ENCODE peak calls at places on chromosomes 4 and X, in eight cellular contexts. One of them, this sample, is unnamed.

GRCh38 chrX:12975999-12976558 is 1.2 kb downstream of the TMSB4X start:
- DNase-seq in tibial nerve: no peak
- DNase-seq in GM23248: peak
- DNase-seq in trophoblast cell: peak
- DNase-seq in heart left ventricle: no peak
- DNase-seq in spleen: peak
- DNase-seq in A549: peak
- DNase-seq in prostate gland: no peak
- DNase-seq in this sample: no peak

GRCh38 chr4:87865288-87865687 is 32.5 kb downstream of the MEPE start:
- DNase-seq in tibial nerve: no peak
- DNase-seq in GM23248: no peak
- DNase-seq in trophoblast cell: no peak
- DNase-seq in heart left ventricle: no peak
- DNase-seq in spleen: no peak
- DNase-seq in A549: peak
- DNase-seq in prostate gland: no peak
- DNase-seq in this sample: no peak

GRCh38 chr4:130073145-130073790 is 977.3 kb downstream of the C4orf33 start:
- DNase-seq in tibial nerve: no peak
- DNase-seq in GM23248: no peak
- DNase-seq in trophoblast cell: no peak
- DNase-seq in heart left ventricle: no peak
- DNase-seq in spleen: no peak
- DNase-seq in A549: no peak
- DNase-seq in prostate gland: no peak
- DNase-seq in this sample: no peak

GRCh38 chrX:10755477-10756334 is 135.3 kb upstream of the MID1 start:
- DNase-seq in tibial nerve: no peak
- DNase-seq in GM23248: peak
- DNase-seq in trophoblast cell: peak
- DNase-seq in heart left ventricle: no peak
- DNase-seq in spleen: no peak
- DNase-seq in A549: peak
- DNase-seq in prostate gland: peak
- DNase-seq in this sample: no peak

GRCh38 chr4:121228851-121229250 is 64.7 kb upstream of the TNIP3 start:
- DNase-seq in tibial nerve: no peak
- DNase-seq in GM23248: no peak
- DNase-seq in trophoblast cell: no peak
- DNase-seq in heart left ventricle: no peak
- DNase-seq in spleen: no peak
- DNase-seq in A549: no peak
- DNase-seq in prostate gland: no peak
- DNase-seq in this sample: no peak

GRCh38 chrX:123720486-123720885 is 12.4 kb downstream of the THOC2 start:
- DNase-seq in tibial nerve: no peak
- DNase-seq in GM23248: no peak
- DNase-seq in trophoblast cell: no peak
- DNase-seq in heart left ventricle: no peak
- DNase-seq in spleen: no peak
- DNase-seq in A549: peak
- DNase-seq in prostate gland: no peak
- DNase-seq in this sample: no peak

GRCh38 chr4:52995341-52996030 is 133.4 kb downstream of the RASL11B start:
- DNase-seq in tibial nerve: no peak
- DNase-seq in GM23248: peak
- DNase-seq in trophoblast cell: no peak
- DNase-seq in heart left ventricle: no peak
- DNase-seq in spleen: no peak
- DNase-seq in A549: no peak
- DNase-seq in prostate gland: no peak
- DNase-seq in this sample: no peak

GRCh38 chrX:48540015-48540350 is 469 bp downstream of the TBC1D25 start:
- DNase-seq in tibial nerve: peak
- DNase-seq in GM23248: peak
- DNase-seq in trophoblast cell: no peak
- DNase-seq in heart left ventricle: peak
- DNase-seq in spleen: no peak
- DNase-seq in A549: no peak
- DNase-seq in prostate gland: peak
- DNase-seq in this sample: no peak

GRCh38 chrX:69614896-69615295 is 1.0 kb upstream of the EDA start:
- DNase-seq in tibial nerve: no peak
- DNase-seq in GM23248: no peak
- DNase-seq in trophoblast cell: no peak
- DNase-seq in heart left ventricle: peak
- DNase-seq in spleen: no peak
- DNase-seq in A549: no peak
- DNase-seq in prostate gland: no peak
- DNase-seq in this sample: no peak

GRCh38 chr4:1345905-1346780 is 865 bp upstream of the UVSSA start:
- DNase-seq in tibial nerve: no peak
- DNase-seq in GM23248: peak
- DNase-seq in trophoblast cell: peak
- DNase-seq in heart left ventricle: peak
- DNase-seq in spleen: peak
- DNase-seq in A549: peak
- DNase-seq in prostate gland: peak
- DNase-seq in this sample: no peak

GRCh38 chrX:9940397-9940796 is 26.8 kb upstream of the CLDN34 start:
- DNase-seq in tibial nerve: no peak
- DNase-seq in GM23248: peak
- DNase-seq in trophoblast cell: peak
- DNase-seq in heart left ventricle: no peak
- DNase-seq in spleen: no peak
- DNase-seq in A549: peak
- DNase-seq in prostate gland: no peak
- DNase-seq in this sample: no peak

GRCh38 chrX:40090050-40090804 is 7.5 kb downstream of the BCOR start:
- DNase-seq in tibial nerve: no peak
- DNase-seq in GM23248: peak
- DNase-seq in trophoblast cell: no peak
- DNase-seq in heart left ventricle: peak
- DNase-seq in spleen: peak
- DNase-seq in A549: no peak
- DNase-seq in prostate gland: peak
- DNase-seq in this sample: no peak
- H3K4me3 ChIP-seq in tibial nerve: peak
- H3K4me3 ChIP-seq in GM23248: peak
- H3K4me3 ChIP-seq in trophoblast cell: no peak
- H3K4me3 ChIP-seq in heart left ventricle: peak
- H3K4me3 ChIP-seq in spleen: peak
- H3K4me3 ChIP-seq in A549: no peak
- H3K4me3 ChIP-seq in prostate gland: peak
- H3K4me3 ChIP-seq in this sample: no peak

GRCh38 chr4:6575503-6576240 is 683 bp downstream of the MAN2B2 start:
- DNase-seq in tibial nerve: no peak
- DNase-seq in GM23248: no peak
- DNase-seq in trophoblast cell: no peak
- DNase-seq in heart left ventricle: no peak
- DNase-seq in spleen: no peak
- DNase-seq in A549: no peak
- DNase-seq in prostate gland: no peak
- DNase-seq in this sample: no peak

GRCh38 chr4:6577409-6577808 is 2.4 kb downstream of the MAN2B2 start:
- DNase-seq in tibial nerve: no peak
- DNase-seq in GM23248: no peak
- DNase-seq in trophoblast cell: no peak
- DNase-seq in heart left ventricle: no peak
- DNase-seq in spleen: no peak
- DNase-seq in A549: no peak
- DNase-seq in prostate gland: no peak
- DNase-seq in this sample: no peak

GRCh38 chr4:6576512-6576911 is 1.5 kb downstream of the MAN2B2 start:
- DNase-seq in tibial nerve: no peak
- DNase-seq in GM23248: no peak
- DNase-seq in trophoblast cell: no peak
- DNase-seq in heart left ventricle: no peak
- DNase-seq in spleen: no peak
- DNase-seq in A549: no peak
- DNase-seq in prostate gland: peak
- DNase-seq in this sample: no peak

GRCh38 chr4:6578221-6578620 is 3.2 kb downstream of the MAN2B2 start:
- DNase-seq in tibial nerve: no peak
- DNase-seq in GM23248: no peak
- DNase-seq in trophoblast cell: no peak
- DNase-seq in heart left ventricle: no peak
- DNase-seq in spleen: no peak
- DNase-seq in A549: no peak
- DNase-seq in prostate gland: no peak
- DNase-seq in this sample: no peak

DNA sequence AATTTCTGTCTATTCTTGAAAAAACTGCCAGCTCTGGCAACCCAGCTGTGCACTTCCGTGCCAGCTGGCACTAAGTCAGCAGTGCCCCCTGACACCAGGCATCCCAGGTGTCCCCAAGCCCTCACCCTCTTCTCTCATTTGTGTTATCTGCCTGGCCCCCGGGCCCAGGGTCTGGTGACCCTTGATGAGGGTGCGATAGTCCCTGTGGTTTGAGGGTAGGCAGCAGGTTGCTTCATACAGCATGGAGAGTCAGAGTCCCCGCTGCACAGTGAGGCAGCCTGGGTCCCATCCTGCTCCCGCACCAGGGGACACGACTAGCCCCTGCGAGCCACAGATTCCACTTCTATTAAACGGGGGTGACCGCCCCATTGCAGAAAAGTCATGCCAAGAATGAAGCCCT is 1.9 kb downstream of the MAN2B2 start:
- DNase-seq in tibial nerve: no peak
- DNase-seq in GM23248: no peak
- DNase-seq in trophoblast cell: no peak
- DNase-seq in heart left ventricle: no peak
- DNase-seq in spleen: no peak
- DNase-seq in A549: no peak
- DNase-seq in prostate gland: no peak
- DNase-seq in this sample: no peak
- H3K27ac ChIP-seq in tibial nerve: no peak
- H3K27ac ChIP-seq in GM23248: no peak
- H3K27ac ChIP-seq in trophoblast cell: no peak
- H3K27ac ChIP-seq in heart left ventricle: no peak
- H3K27ac ChIP-seq in spleen: no peak
- H3K27ac ChIP-seq in A549: no peak
- H3K27ac ChIP-seq in prostate gland: no peak
- H3K27ac ChIP-seq in this sample: no peak

DNA sequence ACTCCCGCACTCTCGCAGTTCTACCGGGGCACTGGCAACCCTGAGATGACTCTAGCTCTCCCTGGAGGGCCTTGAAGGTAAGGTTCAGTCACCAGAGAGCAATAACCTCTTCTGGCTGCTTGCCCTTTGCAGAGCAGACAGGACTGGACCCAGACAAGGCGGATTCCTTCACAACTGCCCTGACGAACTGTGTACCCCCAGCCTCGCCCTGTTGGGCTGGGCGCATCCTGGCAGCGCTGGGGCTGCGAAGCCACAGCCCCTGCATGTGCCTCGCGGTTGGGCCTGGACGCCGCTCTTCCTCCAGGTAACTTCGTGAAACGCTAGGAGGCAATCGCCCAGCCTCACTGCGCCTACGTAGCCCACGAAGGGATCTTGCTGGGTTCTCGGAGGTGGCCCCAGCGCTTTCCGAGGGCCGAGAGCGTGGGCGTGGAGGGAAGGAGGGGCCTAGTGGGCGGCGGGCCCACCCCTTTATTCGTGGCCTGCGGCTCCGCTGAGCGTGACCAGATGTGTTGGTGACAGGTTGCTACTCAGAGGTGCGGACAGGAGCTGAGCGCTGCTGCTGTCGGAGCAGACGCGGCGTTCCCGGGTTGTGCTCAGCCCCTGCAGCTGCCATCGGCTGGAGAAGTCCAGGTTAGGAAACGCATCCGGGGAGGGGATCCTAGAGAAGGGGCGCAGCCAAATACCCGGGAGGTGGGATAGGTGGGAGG is 1.9 kb upstream of the MAMLD1 start:
- DNase-seq in tibial nerve: no peak
- DNase-seq in GM23248: peak
- DNase-seq in trophoblast cell: no peak
- DNase-seq in heart left ventricle: no peak
- DNase-seq in spleen: peak
- DNase-seq in A549: peak
- DNase-seq in prostate gland: no peak
- DNase-seq in this sample: no peak
- H3K4me3 ChIP-seq in tibial nerve: peak
- H3K4me3 ChIP-seq in GM23248: peak
- H3K4me3 ChIP-seq in trophoblast cell: no peak
- H3K4me3 ChIP-seq in heart left ventricle: peak
- H3K4me3 ChIP-seq in spleen: peak
- H3K4me3 ChIP-seq in A549: peak
- H3K4me3 ChIP-seq in prostate gland: peak
- H3K4me3 ChIP-seq in this sample: no peak

DNA sequence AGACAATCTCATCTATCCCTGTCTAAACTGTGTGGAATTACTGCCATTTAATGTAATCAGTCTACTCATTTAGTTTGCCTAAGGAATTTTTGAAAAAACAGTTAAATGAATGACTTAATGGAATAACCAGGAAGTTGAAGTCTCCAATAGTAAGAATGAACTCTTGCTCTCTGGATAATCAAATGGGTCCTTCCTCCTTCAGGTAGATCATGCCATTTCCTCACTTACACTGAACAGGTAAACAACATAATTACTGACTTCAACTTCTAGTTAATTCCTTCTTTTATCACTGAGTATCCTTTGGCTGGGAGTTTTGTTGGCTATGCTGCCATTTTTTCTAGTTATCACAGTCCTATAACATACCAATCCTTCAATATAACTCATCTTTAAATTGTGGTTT is 56.0 kb downstream of the ELOVL6 start:
- DNase-seq in tibial nerve: no peak
- DNase-seq in GM23248: no peak
- DNase-seq in trophoblast cell: no peak
- DNase-seq in heart left ventricle: no peak
- DNase-seq in spleen: no peak
- DNase-seq in A549: no peak
- DNase-seq in prostate gland: no peak
- DNase-seq in this sample: no peak
- H3K27ac ChIP-seq in tibial nerve: no peak
- H3K27ac ChIP-seq in GM23248: no peak
- H3K27ac ChIP-seq in trophoblast cell: no peak
- H3K27ac ChIP-seq in heart left ventricle: no peak
- H3K27ac ChIP-seq in spleen: no peak
- H3K27ac ChIP-seq in A549: no peak
- H3K27ac ChIP-seq in prostate gland: no peak
- H3K27ac ChIP-seq in this sample: no peak

DNA sequence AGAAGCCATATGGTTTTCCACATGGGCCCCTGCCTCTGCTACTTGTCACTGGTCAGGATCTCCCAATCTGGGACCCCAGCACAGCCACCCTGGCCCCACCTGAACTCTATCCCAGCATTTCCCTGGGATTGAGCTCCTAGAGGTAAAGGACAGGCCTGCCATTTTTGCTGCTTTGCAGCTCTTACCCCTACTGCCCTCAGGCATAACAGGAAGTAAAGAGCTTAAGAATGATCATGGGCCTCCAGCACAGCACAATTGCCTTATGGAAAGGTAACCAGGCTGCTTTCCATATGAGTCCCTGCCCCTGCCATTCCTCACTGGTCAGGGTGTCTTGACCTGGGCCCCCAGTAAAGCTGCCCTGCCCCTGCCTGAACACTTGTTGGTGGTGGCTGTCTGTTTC is 254.9 kb upstream of the ZCCHC13 start:
- DNase-seq in tibial nerve: no peak
- DNase-seq in GM23248: no peak
- DNase-seq in trophoblast cell: peak
- DNase-seq in heart left ventricle: no peak
- DNase-seq in spleen: no peak
- DNase-seq in A549: no peak
- DNase-seq in prostate gland: no peak
- DNase-seq in this sample: no peak
- H3K4me3 ChIP-seq in tibial nerve: no peak
- H3K4me3 ChIP-seq in GM23248: no peak
- H3K4me3 ChIP-seq in trophoblast cell: no peak
- H3K4me3 ChIP-seq in heart left ventricle: no peak
- H3K4me3 ChIP-seq in spleen: no peak
- H3K4me3 ChIP-seq in A549: no peak
- H3K4me3 ChIP-seq in prostate gland: no peak
- H3K4me3 ChIP-seq in this sample: no peak

This sample was measured in SK-N-MC.